ENCODE peak calls at places on chromosomes 11 and 22, in nine cellular contexts. R is A549, I is GM12865, M is Peyer's patch, V is foreskin keratinocyte, S is HL-60, B is endothelial cell, G is neural progenitor cell, D is heart right ventricle. Z is an unnamed sample.

GRCh38 chr22:29344137-29344536 is 28.6 kb upstream of the RASL10A start:
- DNase-seq in B (no peak), D (peak), I (no peak), V (peak), G (no peak), S (no peak), R (peak), M (no peak), Z (peak)

GRCh38 chr11:119144825-119145476 is 3.9 kb upstream of the ABCG4 start:
- DNase-seq in S (peak), R (peak), M (peak), B (peak), I (peak), D (peak), V (no peak), G (peak), Z (peak)

GRCh38 chr11:95650271-95650670 is 139.3 kb downstream of the FAM76B start:
- DNase-seq in B (no peak), V (no peak), I (no peak), R (no peak), M (no peak), G (peak), D (no peak), S (no peak), Z (no peak)

GRCh38 chr11:65606876-65607613 is 7.0 kb downstream of the MAP3K11 start:
- DNase-seq in G (peak), M (peak), R (peak), D (peak), B (peak), V (peak), S (no peak), I (no peak), Z (peak)

GRCh38 chr11:13152736-13153541 is 124.7 kb upstream of the BMAL1 start:
- DNase-seq in I (peak), V (no peak), M (no peak), S (no peak), D (no peak), B (no peak), R (peak), G (peak), Z (peak)

GRCh38 chr11:73372371-73372993 is 3.7 kb upstream of the RELT start:
- DNase-seq in S (peak), V (no peak), R (peak), I (peak), B (peak), G (peak), D (no peak), M (no peak), Z (no peak)

GRCh38 chr11:47189100-47189834 is 3.0 kb upstream of the PACSIN3 start:
- DNase-seq in M (no peak), D (no peak), I (no peak), B (no peak), G (no peak), S (no peak), V (no peak), R (peak), Z (peak)

GRCh38 chr11:118521892-118522311 is 5.4 kb upstream of the TTC36 start:
- DNase-seq in B (no peak), S (peak), V (no peak), M (no peak), R (no peak), D (no peak), I (peak), G (no peak), Z (no peak)

GRCh38 chr11:129881570-129882170 is 13.7 kb downstream of the NFRKB start:
- DNase-seq in I (peak), S (no peak), B (peak), M (no peak), V (no peak), R (peak), D (no peak), G (peak), Z (peak)

GRCh38 chr11:83125577-83125976 is 31.4 kb upstream of the PCF11 start:
- DNase-seq in G (no peak), D (no peak), M (no peak), R (no peak), S (no peak), B (no peak), I (no peak), V (no peak), Z (no peak)

GRCh38 chr11:18313985-18314763 is 7.8 kb downstream of the HPS5 start:
- DNase-seq in D (no peak), S (no peak), B (no peak), G (no peak), V (no peak), R (no peak), M (no peak), I (no peak), Z (peak)

GRCh38 chr11:72621008-72621610 is 53.1 kb downstream of the PDE2A start:
- DNase-seq in R (no peak), S (no peak), V (no peak), I (no peak), D (no peak), G (no peak), B (no peak), M (no peak), Z (no peak)

GRCh38 chr11:45252134-45252856 is 33.8 kb downstream of the SYT13 start:
- DNase-seq in G (peak), S (peak), V (no peak), B (peak), M (peak), D (peak), I (peak), R (peak), Z (peak)

GRCh38 chr11:27358306-27358705 is 4.7 kb downstream of the CCDC34 start:
- DNase-seq in R (no peak), S (peak), V (no peak), M (no peak), G (no peak), I (no peak), B (no peak), D (no peak), Z (peak)

GRCh38 chr22:50702261-50702671 is 29.6 kb downstream of the SHANK3 start:
- DNase-seq in D (no peak), R (no peak), G (no peak), S (no peak), I (no peak), M (no peak), V (peak), B (no peak), Z (no peak)

GRCh38 chr11:115502636-115503082 is 1.6 kb downstream of the CADM1 start:
- DNase-seq in R (no peak), D (no peak), G (no peak), I (no peak), V (no peak), B (peak), S (no peak), M (no peak), Z (no peak)

GRCh38 chr11:102986815-102987214 is 31.3 kb upstream of the MMP13 start:
- DNase-seq in R (no peak), S (no peak), V (peak), G (no peak), M (no peak), D (no peak), B (no peak), I (no peak), Z (peak)

GRCh38 chr11:34250732-34251639 is 106.8 kb downstream of the ABTB2 start:
- DNase-seq in V (peak), D (peak), R (peak), S (peak), I (peak), B (no peak), G (peak), M (peak), Z (peak)

GRCh38 chr11:694563-695331 is at the start of gene DEAF1:
- DNase-seq in G (peak), R (peak), D (peak), I (peak), B (peak), V (peak), M (peak), S (peak), Z (peak)

GRCh38 chr22:18996376-18996900 is 60.3 kb upstream of the PRODH start:
- DNase-seq in B (no peak), G (no peak), M (peak), D (no peak), S (no peak), I (no peak), V (no peak), R (no peak), Z (no peak)

GRCh38 chr11:115930276-115930675 is 426.1 kb upstream of the CADM1 start:
- DNase-seq in M (no peak), G (no peak), D (no peak), I (peak), R (no peak), B (no peak), S (no peak), V (no peak), Z (no peak)

GRCh38 chr11:69909561-69910518 is 90.6 kb upstream of the FGF3 start:
- DNase-seq in S (no peak), V (no peak), D (no peak), B (peak), I (peak), G (peak), M (no peak), R (no peak), Z (no peak)

GRCh38 chr11:796565-797299 is 1.3 kb downstream of the SLC25A22 start:
- DNase-seq in G (no peak), V (no peak), S (no peak), B (no peak), R (no peak), I (no peak), D (peak), M (no peak), Z (no peak)

GRCh38 chr11:117915672-117916235 is 13.4 kb downstream of the TMPRSS13 start:
- DNase-seq in I (no peak), V (no peak), B (no peak), R (no peak), G (no peak), D (no peak), M (no peak), S (no peak), Z (no peak)

GRCh38 chr11:106786251-106786650 is 232.0 kb downstream of the GUCY1A2 start:
- DNase-seq in M (no peak), V (no peak), B (no peak), S (no peak), R (no peak), I (no peak), D (no peak), G (no peak), Z (no peak)

GRCh38 chr11:46846510-46846830 is 390 bp upstream of the CKAP5 start:
- DNase-seq in D (no peak), V (no peak), M (no peak), S (no peak), B (no peak), R (no peak), G (no peak), I (no peak), Z (no peak)

GRCh38 chr11:126384449-126385070 is 29.1 kb downstream of the ST3GAL4 start:
- DNase-seq in I (no peak), V (no peak), R (no peak), M (no peak), S (no peak), G (no peak), D (no peak), B (no peak), Z (no peak)

GRCh38 chr22:29202231-29203192 is 3.2 kb upstream of the EMID1 start:
- DNase-seq in V (no peak), G (peak), M (peak), R (peak), B (peak), S (peak), I (peak), D (peak), Z (peak)

GRCh38 chr11:126385991-126386728 is 30.7 kb downstream of the ST3GAL4 start:
- DNase-seq in I (no peak), M (no peak), D (no peak), G (no peak), R (no peak), V (no peak), S (no peak), B (no peak), Z (no peak)

GRCh38 chr11:116661056-116661455 is 111.7 kb downstream of the BUD13 start:
- DNase-seq in M (no peak), S (no peak), R (no peak), G (no peak), V (no peak), D (no peak), I (no peak), B (no peak), Z (no peak)

GRCh38 chr11:13304655-13305340 is 27.2 kb downstream of the BMAL1 start:
- DNase-seq in B (no peak), M (no peak), G (no peak), S (no peak), I (no peak), D (no peak), V (no peak), R (no peak), Z (no peak)

GRCh38 chr11:114215871-114216803 is 80.1 kb upstream of the NNMT start:
- DNase-seq in D (no peak), B (no peak), I (no peak), V (no peak), M (no peak), R (no peak), G (no peak), S (no peak), Z (no peak)

GRCh38 chr22:28027453-28028448 is 108.7 kb upstream of the PITPNB start:
- DNase-seq in B (no peak), M (no peak), V (no peak), G (no peak), S (no peak), D (no peak), I (no peak), R (no peak), Z (no peak)

GRCh38 chr11:9077164-9077563 is 14.2 kb downstream of the SCUBE2 start:
- DNase-seq in V (no peak), B (no peak), R (no peak), D (no peak), G (no peak), M (no peak), I (no peak), S (no peak), Z (no peak)

GRCh38 chr11:70303070-70303469 is 32.6 kb downstream of the PPFIA1 start:
- DNase-seq in V (no peak), R (no peak), S (no peak), D (no peak), G (no peak), M (no peak), I (no peak), B (no peak), Z (no peak)

GRCh38 chr11:119567667-119568582 is 145.0 kb upstream of the THY1 start:
- DNase-seq in V (no peak), M (no peak), S (no peak), R (no peak), D (no peak), I (peak), G (no peak), B (no peak), Z (peak)

GRCh38 chr11:71251159-71251721 is 1.1 kb downstream of the SHANK2 start:
- DNase-seq in S (no peak), B (peak), V (no peak), I (no peak), R (peak), G (peak), M (no peak), D (peak), Z (peak)

GRCh38 chr11:101010899-101011298 is 118.7 kb downstream of the PGR start:
- DNase-seq in I (no peak), B (no peak), D (no peak), S (no peak), G (peak), M (no peak), V (no peak), R (no peak), Z (no peak)

GRCh38 chr11:73012121-73012863 is 129.8 kb downstream of the FCHSD2 start:
- DNase-seq in D (no peak), R (no peak), S (no peak), I (no peak), G (no peak), M (no peak), V (peak), B (no peak), Z (peak)

GRCh38 chr11:76419896-76420295 is 24.9 kb upstream of the EMSY start:
- DNase-seq in R (peak), B (peak), M (no peak), I (peak), S (no peak), G (peak), V (no peak), D (no peak), Z (peak)

GRCh38 chr11:76410771-76411423 is 29.8 kb downstream of the GVQW3 start:
- DNase-seq in R (no peak), B (no peak), S (no peak), I (no peak), V (no peak), D (no peak), G (no peak), M (no peak), Z (no peak)

GRCh38 chr11:76415073-76415472 is 29.7 kb upstream of the EMSY start:
- DNase-seq in G (no peak), S (no peak), B (no peak), R (no peak), I (no peak), M (no peak), D (no peak), V (no peak), Z (no peak)
- TF ChIP-seq CTCF in G (no peak), S (no peak), B (no peak), R (no peak), I (no peak), M (no peak), D (no peak), V (no peak), Z (no peak)

DNA sequence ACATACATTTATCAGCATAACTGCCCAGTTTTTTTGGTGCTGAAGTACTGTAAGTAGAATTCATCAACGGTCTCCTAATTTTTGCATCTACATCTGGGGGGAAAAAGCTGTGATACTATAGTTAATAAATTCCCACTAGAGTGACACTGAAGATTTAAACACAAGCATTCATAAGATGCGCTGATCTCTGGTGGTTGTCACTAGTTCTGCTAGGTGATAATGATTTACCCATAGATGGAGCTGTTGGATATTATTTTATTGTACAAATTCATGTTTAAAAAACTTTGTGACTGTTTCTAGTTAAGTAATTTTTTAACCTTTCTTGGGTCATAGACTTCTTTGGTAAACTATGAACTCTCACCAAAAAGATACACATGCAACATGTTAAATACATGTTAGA is 106.6 kb downstream of the EMSY start:
- DNase-seq in M (no peak), S (no peak), B (no peak), R (no peak), G (no peak), V (no peak), D (no peak), I (no peak), Z (peak)
- TF ChIP-seq CTCF in M (peak), S (no peak), B (no peak), R (peak), G (no peak), V (peak), D (peak), I (no peak), Z (peak)

DNA sequence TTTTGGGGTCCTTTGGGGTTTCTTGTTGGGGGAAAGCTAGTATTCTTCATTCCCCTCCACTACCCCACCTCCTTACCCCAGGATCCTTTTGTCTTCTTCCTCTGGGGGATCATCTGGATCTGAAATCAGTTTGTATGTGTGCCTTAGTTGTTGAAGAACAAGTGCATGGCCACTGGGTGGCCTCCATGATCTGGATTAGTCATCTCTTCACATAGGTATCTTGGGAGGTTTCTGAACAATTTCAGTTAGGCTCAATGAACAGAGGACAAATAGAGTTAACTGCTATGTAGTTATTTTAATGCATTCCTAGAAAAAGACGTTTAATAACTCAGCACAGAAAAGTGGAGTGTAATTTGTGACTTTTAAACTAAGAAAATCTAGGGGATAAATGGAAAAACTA is 7.1 kb upstream of the VWA5A start:
- DNase-seq in M (no peak), S (peak), R (no peak), G (peak), V (no peak), I (peak), B (peak), D (no peak), Z (peak)
- TF ChIP-seq CTCF in M (peak), S (no peak), R (no peak), G (peak), V (peak), I (peak), B (no peak), D (no peak), Z (peak)

GRCh38 chr11:10750838-10751580 is at the start of gene CTR9:
- DNase-seq in M (peak), I (peak), D (peak), S (peak), V (peak), B (peak), R (peak), G (peak), Z (peak)
- TF ChIP-seq CTCF in M (no peak), I (peak), D (peak), S (no peak), V (peak), B (no peak), R (peak), G (peak), Z (peak)

GRCh38 chr11:110249066-110249465 is 47.3 kb downstream of the RDX start:
- DNase-seq in D (no peak), B (no peak), I (no peak), S (no peak), V (no peak), G (no peak), R (no peak), M (no peak), Z (peak)
- TF ChIP-seq CTCF in D (peak), B (no peak), I (peak), S (no peak), V (peak), G (peak), R (peak), M (peak), Z (peak)

DNA sequence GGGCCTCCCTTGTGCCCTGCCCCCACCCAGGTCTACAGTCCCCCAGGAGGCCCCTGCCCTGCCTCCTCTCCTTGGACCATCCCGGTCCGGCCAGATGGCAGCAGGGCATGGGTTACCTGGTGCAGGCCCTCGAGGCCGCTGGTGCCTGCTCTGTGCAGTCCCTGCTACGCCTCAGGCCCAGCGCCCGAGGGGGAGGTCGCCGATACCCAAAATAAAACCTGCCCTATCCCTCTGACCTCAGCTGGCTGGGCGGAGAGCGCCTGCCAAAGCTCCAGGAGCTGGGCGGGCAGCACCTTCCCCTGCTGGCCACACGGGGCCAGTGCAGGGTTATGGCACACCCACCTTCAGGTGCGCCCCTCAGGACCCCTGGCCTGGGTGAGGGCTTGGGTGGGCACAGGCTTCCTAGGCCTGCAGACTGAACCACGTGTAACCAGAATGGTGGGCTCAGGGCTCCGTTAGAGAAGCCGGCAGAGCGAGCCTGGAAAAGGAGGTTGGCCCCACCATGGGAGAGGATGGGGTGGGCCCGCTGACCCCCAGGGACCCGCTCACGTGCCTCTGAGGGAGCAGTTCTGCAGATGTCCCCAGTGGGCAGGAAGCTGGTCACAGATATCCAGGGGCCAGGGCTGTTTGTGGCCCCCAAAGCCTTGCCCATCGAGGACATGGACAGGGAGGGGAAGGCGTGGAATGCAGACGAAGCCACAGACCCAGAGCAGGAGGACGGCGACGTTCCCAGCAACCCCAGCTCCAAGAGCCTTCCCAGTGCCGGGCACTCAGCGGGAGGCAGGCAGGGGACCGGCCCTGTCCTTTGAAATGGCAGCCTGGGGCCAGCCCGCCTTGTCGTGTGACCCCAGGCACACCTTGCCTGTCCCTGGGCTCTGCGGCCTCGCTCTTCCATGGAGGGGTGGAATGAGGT is 1.7 kb upstream of the TNNT3 start:
- DNase-seq in R (no peak), S (no peak), G (peak), V (no peak), M (no peak), D (peak), B (no peak), I (peak), Z (no peak)
- TF ChIP-seq CTCF in R (no peak), S (peak), G (peak), V (peak), M (peak), D (peak), B (peak), I (peak), Z (peak)

GRCh38 chr22:24133187-24133965 is 47.9 kb upstream of the SUSD2 start:
- DNase-seq in D (no peak), R (no peak), M (no peak), V (no peak), I (no peak), G (no peak), S (no peak), B (no peak), Z (no peak)
- TF ChIP-seq CTCF in D (peak), R (no peak), M (peak), V (peak), I (peak), G (peak), S (no peak), B (no peak), Z (peak)